ENCODE peak calls at places on chromosomes 2 and 18, in four cellular contexts. L is coronary artery, R is IMR-90, P is tibial artery. B is an unnamed sample.
A peak's percentile ranks its signal among the peaks of the same experiment; 100 is the strongest.

GRCh38 chr18:50862401-50862800 is 16.5 kb upstream of the ME2 start:
- DNase-seq in R (no peak), P (no peak), L (no peak), B (peak; percentile 58)

GRCh38 chr18:75101916-75102315 is 107.0 kb downstream of the PTGR3 start:
- DNase-seq in P (no peak), R (no peak), L (no peak), B (no peak)

GRCh38 chr2:8477511-8478132 is 204.2 kb upstream of the ID2 start:
- DNase-seq in L (no peak), R (no peak), P (peak; percentile 49), B (no peak)

GRCh38 chr2:48792030-48792429 is 36.5 kb upstream of the LHCGR start:
- DNase-seq in L (no peak), P (no peak), R (no peak), B (no peak)

GRCh38 chr2:29022455-29023128 is 41.5 kb downstream of the TOGARAM2 start:
- DNase-seq in L (no peak), R (no peak), P (no peak), B (no peak)

GRCh38 chr2:203835867-203836800 is 31.4 kb upstream of the CTLA4 start:
- DNase-seq in L (no peak), R (no peak), P (no peak), B (no peak)

GRCh38 chr2:16196687-16197503 is 256.5 kb downstream of the MYCN start:
- DNase-seq in L (no peak), P (no peak), R (no peak), B (no peak)

GRCh38 chr2:64214281-64215115 is 70.3 kb upstream of the PELI1 start:
- DNase-seq in P (no peak), L (no peak), R (no peak), B (no peak)

GRCh38 chr18:79534356-79534755 is 138.6 kb downstream of the NFATC1 start:
- DNase-seq in R (no peak), L (no peak), P (peak; percentile 25), B (peak; percentile 22)

GRCh38 chr2:161085041-161085598 is 75.1 kb upstream of the TANK start:
- DNase-seq in R (peak; percentile 28), P (no peak), L (no peak), B (no peak)

GRCh38 chr2:165794520-165794882 is 454 bp upstream of the GALNT3 start:
- DNase-seq in P (no peak), R (peak; percentile 45), L (no peak), B (peak; percentile 76)

GRCh38 chr2:239118675-239119211 is 270.9 kb downstream of the TWIST2 start:
- DNase-seq in R (no peak), L (no peak), P (no peak), B (no peak)

GRCh38 chr2:200288670-200289429 is 17.6 kb upstream of the SPATS2L start:
- DNase-seq in P (no peak), L (no peak), R (peak; percentile 79), B (no peak)

GRCh38 chr2:209208211-209208610 is 215.6 kb upstream of the MAP2 start:
- DNase-seq in R (no peak), P (no peak), L (no peak), B (no peak)

GRCh38 chr2:159998236-159998635 is 64.2 kb downstream of the PLA2R1 start:
- DNase-seq in R (no peak), L (no peak), P (no peak), B (no peak)

GRCh38 chr2:159995038-159995437 is 67.4 kb downstream of the PLA2R1 start:
- DNase-seq in R (no peak), L (no peak), P (no peak), B (no peak)

GRCh38 chr2:159996792-159997546 is 65.4 kb downstream of the PLA2R1 start:
- DNase-seq in P (no peak), L (no peak), R (no peak), B (no peak)
- TF ChIP-seq CTCF in P (no peak), L (no peak), R (no peak), B (no peak)

GRCh38 chr2:79529636-79530035 is 16.8 kb downstream of the CTNNA2 start:
- DNase-seq in R (no peak), L (no peak), P (no peak), B (no peak)

DNA sequence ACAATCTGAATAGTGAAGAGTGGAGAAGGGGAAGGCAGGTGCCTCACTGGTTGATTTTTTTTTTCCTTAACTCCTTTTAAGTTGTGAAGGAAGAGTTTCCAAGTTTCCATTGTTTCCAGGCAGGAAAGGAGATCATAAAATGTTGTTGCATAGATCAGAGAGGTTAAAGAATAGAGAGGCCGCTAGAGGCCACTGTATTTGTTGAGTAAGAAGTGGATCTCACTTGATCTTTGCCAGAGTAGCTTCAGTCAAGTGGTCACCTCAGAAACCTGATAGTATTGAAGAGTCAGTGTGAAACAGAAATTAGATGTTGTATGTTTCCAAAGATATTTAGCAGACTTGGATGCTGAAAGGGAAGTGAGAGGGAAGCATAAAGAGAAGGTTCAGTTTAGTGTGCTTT is 17.6 kb downstream of the CTNNA2 start:
- DNase-seq in L (no peak), P (no peak), R (no peak), B (no peak)
- TF ChIP-seq CTCF in L (no peak), P (no peak), R (peak; percentile 4), B (no peak)

DNA sequence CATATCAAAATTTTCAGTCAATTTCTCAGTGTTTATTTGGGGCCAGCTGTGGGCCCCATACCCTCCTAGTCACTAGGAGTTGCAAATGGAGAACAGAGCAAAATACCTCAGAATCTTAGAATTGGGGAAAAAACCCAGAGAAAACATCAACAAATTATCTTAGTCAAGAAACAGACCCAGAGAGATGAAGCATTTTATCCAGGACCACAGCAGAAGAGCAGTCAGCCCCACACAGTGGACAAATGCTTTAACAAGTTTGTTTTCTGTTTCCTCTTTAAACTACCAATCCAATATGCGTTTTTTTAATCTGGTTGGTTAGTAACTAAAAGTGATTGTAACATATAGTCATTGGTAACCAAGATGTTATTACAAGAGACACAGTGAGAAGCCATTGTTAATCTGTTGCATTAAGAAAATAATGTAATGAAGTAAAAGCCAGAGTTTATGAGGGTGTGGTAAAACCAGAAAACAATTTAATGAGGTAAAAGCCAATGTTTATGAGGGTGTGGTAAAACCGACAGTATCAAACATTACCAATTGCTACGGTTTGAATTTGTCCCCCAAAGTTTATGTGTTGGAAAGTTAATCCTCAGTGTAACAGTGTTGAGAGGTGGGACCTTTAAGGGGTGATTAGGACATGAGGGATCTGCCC is 60.7 kb upstream of the COX7A2L start:
- DNase-seq in L (no peak), R (peak; percentile 10), P (no peak), B (no peak)
- TF ChIP-seq CTCF in L (no peak), R (no peak), P (no peak), B (no peak)

DNA sequence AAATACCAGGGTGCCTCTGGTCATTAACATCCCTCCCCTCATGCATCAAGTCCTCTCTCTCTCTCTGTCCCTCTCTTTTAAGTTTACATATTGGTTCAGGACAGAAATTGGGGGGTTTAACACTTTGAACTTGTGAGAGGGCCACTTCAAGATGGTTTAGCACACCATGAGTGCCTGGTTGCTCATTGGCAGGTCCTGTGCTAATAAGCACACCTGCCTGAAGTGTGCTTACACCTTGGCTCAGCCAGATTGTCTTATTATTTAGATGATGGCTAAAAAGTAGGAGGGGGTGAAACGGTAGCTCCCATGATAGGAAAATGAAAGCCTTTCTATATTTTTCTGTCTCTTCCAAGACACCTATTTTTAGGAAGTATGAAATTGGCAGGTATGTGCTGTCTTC is 205.8 kb downstream of the ARL6IP6 start:
- DNase-seq in R (no peak), P (no peak), L (no peak), B (no peak)
- TF ChIP-seq CTCF in R (no peak), P (no peak), L (no peak), B (no peak)

GRCh38 chr18:37578886-37579513 is 13.4 kb upstream of the CELF4 start:
- DNase-seq in P (no peak), R (peak; percentile 33), L (no peak), B (no peak)
- TF ChIP-seq CTCF in P (peak; percentile 27), R (peak; percentile 43), L (peak; percentile 20), B (no peak)

GRCh38 chr2:241316825-241317224 is 1.1 kb downstream of the SEPTIN2 start:
- DNase-seq in R (no peak), L (no peak), P (no peak), B (no peak)

GRCh38 chr2:241315879-241316700 is at the start of gene SEPTIN2:
- DNase-seq in P (no peak), L (peak; percentile 92), R (peak; percentile 28), B (no peak)

GRCh38 chr2:241314933-241315182 is 614 bp downstream of the HDLBP start:
- DNase-seq in R (no peak), P (no peak), L (no peak), B (no peak)

GRCh38 chr2:241314181-241314932 is 1.1 kb downstream of the HDLBP start:
- DNase-seq in L (no peak), R (peak; percentile 57), P (no peak), B (peak; percentile 61)

DNA sequence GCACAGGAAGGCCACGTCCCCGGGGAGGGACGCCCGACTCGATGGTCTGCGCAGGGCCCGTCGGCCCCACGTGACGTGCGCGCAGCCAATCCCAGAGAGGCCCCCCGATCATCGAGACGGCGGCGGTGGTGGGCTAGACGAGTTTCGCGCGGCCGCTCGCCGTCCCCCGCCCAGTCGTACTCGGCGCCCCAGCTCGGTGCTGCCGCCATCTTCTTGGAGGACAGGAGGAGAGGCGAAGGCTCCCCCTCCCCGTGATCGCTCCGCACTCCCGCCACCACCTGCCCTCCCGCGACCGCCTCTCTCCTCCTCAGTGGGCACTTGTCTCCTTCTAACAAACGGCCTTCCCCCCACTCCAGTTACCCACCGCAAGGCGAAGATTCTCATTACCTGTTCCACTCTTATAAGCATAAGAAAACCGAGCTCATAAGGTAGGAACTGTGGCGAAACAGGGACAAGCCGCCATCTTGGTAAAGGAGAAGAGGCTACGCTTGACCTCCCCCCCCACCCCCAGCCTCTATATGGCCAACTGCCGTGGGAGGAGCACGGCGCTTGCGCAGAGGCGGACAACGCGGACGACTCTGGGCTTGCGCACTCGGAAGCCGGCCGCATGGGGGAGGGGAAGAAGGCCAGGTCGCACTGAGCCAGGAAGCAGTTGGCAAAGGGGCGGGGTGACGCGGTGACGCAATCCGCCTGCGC is at the start of gene HDLBP:
- DNase-seq in L (peak; percentile 100), R (peak; percentile 99), P (peak; percentile 100), B (peak; percentile 100)
- TF ChIP-seq CTCF in L (no peak), R (peak; percentile 38), P (peak; percentile 24), B (no peak)